ENCODE peak calls at places on chromosomes 7 and 10, in six cellular contexts. V is stimulated activated CD8-positive, alpha-beta memory T cell treated with anti-CD3 and anti-CD28 coated beads, Interleukin-7, amount 100 ng/mL, for 4 hours; W is GM04504; K is mucosa of gallbladder; Q is posterior cingulate gyrus; S is stimulated activated CD4-positive, alpha-beta T cell treated with anti-CD3 and anti-CD28 coated beads, TNF-alpha, amount 100 ng/mL, for 24 hours. F is an unnamed sample.

GRCh38 chr10:8042032-8042863 is 12.2 kb upstream of the GATA3 start:
- DNase-seq in V (no peak), W (no peak), K (no peak), Q (no peak), S (no peak), F (no peak)

GRCh38 chr7:124603066-124603465 is 162.5 kb downstream of the GPR37 start:
- DNase-seq in V (no peak), W (peak), K (no peak), Q (no peak), S (no peak), F (no peak)

GRCh38 chr7:2032030-2032875 is 200.5 kb downstream of the MAD1L1 start:
- DNase-seq in V (no peak), W (no peak), K (no peak), Q (no peak), S (no peak), F (no peak)

GRCh38 chr7:122148081-122148480 is 4.0 kb upstream of the AASS start:
- DNase-seq in V (no peak), W (no peak), K (no peak), Q (no peak), S (no peak), F (no peak)

GRCh38 chr10:47055386-47056382 is 144.5 kb downstream of the PTPN20 start:
- DNase-seq in V (no peak), W (no peak), K (no peak), Q (no peak), S (no peak), F (no peak)

GRCh38 chr10:49381111-49381900 is 14.6 kb downstream of the DRGX start:
- DNase-seq in V (no peak), W (no peak), K (no peak), Q (no peak), S (no peak), F (no peak)

GRCh38 chr10:49365275-49365674 is 30.6 kb downstream of the DRGX start:
- DNase-seq in V (no peak), W (no peak), K (no peak), Q (no peak), S (no peak), F (no peak)

GRCh38 chr10:79159785-79160184 is 91.0 kb downstream of the ZMIZ1 start:
- DNase-seq in V (no peak), W (peak), K (peak), Q (no peak), S (no peak), F (no peak)

GRCh38 chr10:78510566-78511323 is 477.1 kb downstream of the RPS24 start:
- DNase-seq in V (no peak), W (no peak), K (no peak), Q (no peak), S (no peak), F (no peak)